ENCODE peak calls at places on chromosomes 6 and 20, in four cellular contexts. N is SK-N-SH, R is K562, E is HepG2. I is an unnamed sample.

GRCh38 chr6:159100011-159100788 is 55.4 kb upstream of the TAGAP start:
- DNase-seq in N (no peak), R (no peak), E (no peak), I (no peak)

GRCh38 chr20:17896771-17897369 is 71.7 kb downstream of the SNX5 start:
- DNase-seq in N (no peak), R (no peak), E (peak), I (no peak)

GRCh38 chr6:157779705-157780604 is 43.1 kb upstream of the SNX9 start:
- DNase-seq in N (no peak), R (no peak), E (no peak), I (no peak)

GRCh38 chr6:167793421-167793820 is 33.3 kb upstream of the AFDN start:
- DNase-seq in N (no peak), R (no peak), E (no peak), I (no peak)

GRCh38 chr6:75563032-75563431 is 38.6 kb upstream of the SENP6 start:
- DNase-seq in N (peak), R (no peak), E (peak), I (peak)

GRCh38 chr6:14396826-14397517 is 279.4 kb downstream of the CD83 start:
- DNase-seq in N (no peak), R (peak), E (no peak), I (peak)

GRCh38 chr6:85126448-85127178 is 323.3 kb upstream of the NT5E start:
- DNase-seq in N (peak), R (peak), E (peak), I (peak)

GRCh38 chr6:24064106-24064505 is 61.9 kb upstream of the NRSN1 start:
- DNase-seq in N (peak), R (no peak), E (peak), I (peak)

GRCh38 chr6:102742033-102742432 is 1348.5 kb downstream of the GRIK2 start:
- DNase-seq in N (no peak), R (no peak), E (no peak), I (no peak)

GRCh38 chr20:35302421-35303335 is 10.5 kb upstream of the FAM83C start:
- DNase-seq in N (no peak), R (no peak), E (no peak), I (no peak)

GRCh38 chr6:14283600-14284235 is 166.1 kb downstream of the CD83 start:
- DNase-seq in N (no peak), R (no peak), E (no peak), I (no peak)

GRCh38 chr6:157017861-157018260 is 240.7 kb downstream of the ARID1B start:
- DNase-seq in N (no peak), R (no peak), E (no peak), I (no peak)

GRCh38 chr6:5580736-5581568 is 319.6 kb downstream of the FARS2 start:
- DNase-seq in N (no peak), R (no peak), E (no peak), I (no peak)

GRCh38 chr6:19444041-19444440 is 393.1 kb upstream of the ID4 start:
- DNase-seq in N (no peak), R (no peak), E (no peak), I (no peak)

GRCh38 chr6:168100011-168100802 is 21.2 kb upstream of the FRMD1 start:
- DNase-seq in N (peak), R (no peak), E (no peak), I (no peak)

GRCh38 chr6:112180095-112180820 is 74.1 kb downstream of the LAMA4 start:
- DNase-seq in N (peak), R (peak), E (peak), I (no peak)

GRCh38 chr20:45919536-45919933 is 7.6 kb upstream of the PLTP start:
- DNase-seq in N (no peak), R (no peak), E (no peak), I (no peak)

GRCh38 chr6:135535989-135536414 is 38.5 kb upstream of the AHI1 start:
- DNase-seq in N (peak), R (peak), E (peak), I (no peak)

GRCh38 chr6:159978291-159979135 is 9.6 kb downstream of the IGF2R start:
- DNase-seq in N (no peak), R (no peak), E (no peak), I (no peak)

GRCh38 chr6:1770435-1770843 is 160.7 kb downstream of the FOXC1 start:
- DNase-seq in N (no peak), R (no peak), E (no peak), I (no peak)

GRCh38 chr20:25233016-25233772 is 14.7 kb upstream of the PYGB start:
- DNase-seq in N (no peak), R (no peak), E (peak), I (no peak)

GRCh38 chr20:18397090-18397489 is 69.7 kb downstream of the DZANK1 start:
- DNase-seq in N (no peak), R (no peak), E (no peak), I (no peak)

GRCh38 chr6:161922631-161923119 is 648.8 kb upstream of the AGPAT4 start:
- DNase-seq in N (peak), R (peak), E (peak), I (peak)

GRCh38 chr20:46994341-46994740 is 99.7 kb downstream of the EYA2 start:
- DNase-seq in N (no peak), R (no peak), E (no peak), I (no peak)

GRCh38 chr6:128135325-128135724 is 234.5 kb upstream of the THEMIS start:
- DNase-seq in N (no peak), R (no peak), E (no peak), I (no peak)

GRCh38 chr6:128144320-128144719 is 243.5 kb upstream of the THEMIS start:
- DNase-seq in N (no peak), R (no peak), E (no peak), I (no peak)

GRCh38 chr6:128138694-128139093 is 237.8 kb upstream of the THEMIS start:
- DNase-seq in N (no peak), R (no peak), E (no peak), I (no peak)

DNA sequence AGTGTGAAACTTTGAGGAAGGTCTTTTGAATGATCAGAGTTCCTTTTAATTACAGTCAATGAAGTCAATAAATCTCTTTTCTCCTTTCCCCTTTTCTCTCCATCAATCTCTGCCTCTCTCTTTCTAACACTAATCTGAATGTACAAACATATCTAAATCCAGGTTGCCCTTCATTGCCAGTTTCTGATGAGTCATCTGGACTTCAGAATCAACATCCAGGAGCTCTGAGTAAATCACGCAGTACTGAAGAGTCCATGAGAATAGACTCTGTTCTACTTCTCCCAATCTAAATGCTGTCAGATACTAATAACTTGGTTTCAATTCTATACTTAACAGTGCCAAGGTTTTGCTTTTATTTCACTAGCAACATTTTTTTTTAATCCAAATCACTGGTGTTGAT is 238.7 kb upstream of the THEMIS start:
- DNase-seq in N (no peak), R (no peak), E (peak), I (no peak)
- TF ChIP-seq FOXJ3 in N (no peak), R (no peak), E (no peak), I (no peak)

GRCh38 chr20:31909253-31910070 is 39.0 kb downstream of the TTLL9 start:
- DNase-seq in N (no peak), R (no peak), E (no peak), I (no peak)
- TF ChIP-seq FOXJ3 in N (no peak), R (no peak), E (no peak), I (no peak)

DNA sequence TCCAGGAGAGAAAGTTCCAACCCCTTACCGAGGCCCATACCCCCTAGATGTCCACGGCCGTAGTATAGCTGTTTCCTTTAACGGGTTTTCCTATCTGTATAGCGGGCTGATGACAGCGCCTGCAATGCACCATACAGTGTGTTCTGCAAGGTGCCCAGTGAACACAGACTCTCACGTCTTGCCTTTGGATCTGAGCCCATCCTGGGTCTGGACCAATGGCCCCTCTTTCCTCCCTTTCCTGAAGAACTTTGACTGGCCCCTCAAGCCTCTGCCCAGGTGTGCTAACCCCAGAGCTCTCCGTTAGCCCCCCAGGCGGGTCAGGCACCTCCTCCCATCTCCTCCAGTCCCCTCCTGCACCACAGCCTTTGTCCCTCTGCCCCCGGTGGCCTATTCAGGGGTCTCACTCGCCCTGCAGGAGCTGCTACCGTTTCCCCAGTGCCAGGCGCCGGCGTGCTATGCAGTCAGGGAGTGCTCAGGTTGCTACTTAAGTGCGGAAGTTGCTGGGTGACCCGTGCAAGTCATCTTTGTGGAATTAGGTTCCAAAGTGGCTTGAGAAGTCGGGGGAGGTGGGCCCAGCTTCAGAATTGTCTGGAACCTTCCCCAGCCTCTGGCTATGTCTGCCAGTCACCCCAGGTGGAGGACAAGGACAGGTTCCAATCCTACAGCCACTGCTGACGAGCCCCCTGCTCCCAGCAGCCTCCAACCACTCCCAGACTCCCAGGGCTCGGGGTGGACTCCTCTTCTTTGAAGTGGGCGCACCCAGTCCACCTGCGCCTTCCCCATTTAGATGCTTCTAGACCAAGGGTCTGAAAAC is 35.0 kb upstream of the ZBP1 start:
- DNase-seq in N (peak), R (no peak), E (no peak), I (peak)
- TF ChIP-seq FOXJ3 in N (no peak), R (no peak), E (no peak), I (no peak)

DNA sequence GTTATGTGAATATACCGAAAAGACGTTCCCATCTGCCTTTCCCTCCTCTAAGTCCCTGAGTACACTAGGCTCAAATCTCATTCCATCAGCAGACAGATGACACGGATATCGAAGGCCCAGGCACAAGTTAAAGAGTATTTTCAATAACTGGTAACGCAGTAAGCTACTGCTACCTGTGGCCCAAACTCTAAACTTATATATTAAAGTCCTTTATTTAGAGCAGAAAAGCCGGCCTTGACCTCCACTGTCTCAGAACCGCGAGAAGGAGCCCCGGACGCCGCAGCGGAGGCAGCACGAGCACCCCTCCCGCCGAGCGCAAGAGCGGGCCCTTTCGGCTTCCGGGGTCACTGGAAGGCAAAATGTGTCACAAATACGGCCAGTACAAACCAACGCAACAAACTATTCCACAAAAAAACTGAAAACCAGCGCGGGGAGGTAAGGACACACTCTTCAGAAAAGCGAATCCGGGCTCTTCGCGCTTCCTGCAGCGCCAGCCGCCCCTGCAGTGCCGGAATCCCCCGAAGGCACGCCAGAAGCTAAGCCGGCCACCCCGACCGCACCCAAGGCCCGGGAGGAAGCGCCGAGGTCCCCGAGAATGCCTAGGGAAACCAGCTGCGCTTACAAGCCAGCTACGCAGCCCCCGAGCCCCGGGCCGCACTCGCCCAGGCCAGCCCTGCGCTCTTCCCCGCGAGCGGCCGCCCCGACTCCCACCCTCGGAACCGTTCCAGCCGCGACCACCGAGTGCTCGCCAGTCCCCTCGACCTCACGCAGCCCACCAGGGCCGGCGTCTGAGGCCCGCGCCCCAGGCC is 681 bp downstream of the DIDO1 start:
- DNase-seq in N (peak), R (no peak), E (no peak), I (no peak)
- TF ChIP-seq FOXJ3 in N (no peak), R (no peak), E (no peak), I (no peak)

DNA sequence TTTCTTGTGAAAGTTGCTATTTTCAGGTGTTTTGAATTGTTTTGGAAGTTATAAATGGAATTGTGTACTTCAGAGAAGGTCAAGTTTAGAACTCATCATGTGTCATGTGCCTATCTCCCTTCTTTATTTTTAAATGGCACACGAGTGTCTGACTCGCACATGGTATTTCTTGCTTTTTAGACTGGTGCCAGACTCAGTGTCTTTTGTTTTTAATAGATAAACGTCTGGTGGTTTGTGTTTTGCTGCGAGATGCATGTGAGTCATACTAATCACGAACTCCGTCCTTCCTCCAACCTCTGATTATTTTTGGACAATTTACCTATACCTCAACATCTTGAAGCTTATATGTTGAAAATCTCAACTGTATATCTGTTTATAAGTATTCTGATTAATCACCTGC is 292.1 kb downstream of the CDKAL1 start:
- DNase-seq in N (no peak), R (no peak), E (no peak), I (no peak)
- TF ChIP-seq FOXJ3 in N (no peak), R (no peak), E (no peak), I (no peak)

GRCh38 chr6:106870824-106871300 is 103.7 kb downstream of the CD24 start:
- DNase-seq in N (no peak), R (no peak), E (no peak), I (no peak)
- TF ChIP-seq FOXJ3 in N (no peak), R (no peak), E (no peak), I (no peak)

GRCh38 chr20:32539817-32540675 is 45.1 kb downstream of the NOL4L start:
- DNase-seq in N (peak), R (no peak), E (peak), I (no peak)
- TF ChIP-seq FOXJ3 in N (no peak), R (no peak), E (no peak), I (no peak)

GRCh38 chr6:33619166-33619565 is 2.0 kb upstream of the ITPR3 start:
- DNase-seq in N (no peak), R (peak), E (no peak), I (no peak)

GRCh38 chr6:33620158-33620583 is 951 bp upstream of the ITPR3 start:
- DNase-seq in N (peak), R (peak), E (no peak), I (no peak)

GRCh38 chr6:33622456-33623431 is 1.6 kb downstream of the ITPR3 start:
- DNase-seq in N (no peak), R (no peak), E (no peak), I (no peak)

GRCh38 chr6:33621396-33622388 is 570 bp downstream of the ITPR3 start:
- DNase-seq in N (no peak), R (peak), E (no peak), I (peak)

DNA sequence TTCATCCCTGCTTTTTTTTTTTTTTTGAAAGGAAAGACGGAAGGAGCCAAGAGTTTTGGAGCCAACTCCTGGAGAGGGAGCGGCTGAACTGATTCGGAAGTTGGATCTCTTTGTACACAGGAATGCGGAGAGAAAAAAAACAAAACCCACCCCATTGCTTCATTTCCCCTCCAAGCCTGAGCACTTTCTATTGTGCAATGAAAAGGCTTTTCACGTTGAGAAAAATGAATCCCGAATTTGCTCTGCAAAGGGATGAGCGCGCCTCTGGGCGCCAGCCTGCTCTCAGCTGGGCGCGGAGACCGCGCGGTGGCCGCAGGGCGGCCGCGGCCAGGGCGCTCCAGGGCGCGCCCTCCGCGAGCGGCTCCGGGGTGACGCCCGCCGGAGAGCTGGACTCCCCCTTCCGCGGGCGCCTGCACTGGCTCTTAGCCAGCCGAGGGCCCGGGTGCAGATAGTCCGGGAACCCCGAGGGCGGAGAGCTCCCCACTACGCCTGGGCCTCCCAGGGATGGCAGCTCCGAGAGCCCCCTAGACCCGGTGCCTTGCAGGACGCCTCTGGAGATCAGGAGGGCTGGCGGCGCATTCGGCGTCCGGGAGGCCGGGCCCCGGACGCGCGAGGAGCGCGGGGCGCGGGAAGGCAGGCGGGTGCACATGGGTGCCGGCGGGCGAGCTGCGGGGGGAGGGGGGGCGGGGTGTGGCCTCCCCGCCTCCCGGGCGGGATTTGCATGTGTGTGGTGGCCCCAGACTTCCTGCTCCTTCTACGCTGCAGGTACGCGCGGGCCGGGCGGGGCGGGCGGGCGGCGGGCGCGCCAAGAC is at the start of gene ITPR3:
- DNase-seq in N (peak), R (peak), E (no peak), I (no peak)
- TF ChIP-seq FOXJ3 in N (no peak), R (no peak), E (no peak), I (no peak)

DNA sequence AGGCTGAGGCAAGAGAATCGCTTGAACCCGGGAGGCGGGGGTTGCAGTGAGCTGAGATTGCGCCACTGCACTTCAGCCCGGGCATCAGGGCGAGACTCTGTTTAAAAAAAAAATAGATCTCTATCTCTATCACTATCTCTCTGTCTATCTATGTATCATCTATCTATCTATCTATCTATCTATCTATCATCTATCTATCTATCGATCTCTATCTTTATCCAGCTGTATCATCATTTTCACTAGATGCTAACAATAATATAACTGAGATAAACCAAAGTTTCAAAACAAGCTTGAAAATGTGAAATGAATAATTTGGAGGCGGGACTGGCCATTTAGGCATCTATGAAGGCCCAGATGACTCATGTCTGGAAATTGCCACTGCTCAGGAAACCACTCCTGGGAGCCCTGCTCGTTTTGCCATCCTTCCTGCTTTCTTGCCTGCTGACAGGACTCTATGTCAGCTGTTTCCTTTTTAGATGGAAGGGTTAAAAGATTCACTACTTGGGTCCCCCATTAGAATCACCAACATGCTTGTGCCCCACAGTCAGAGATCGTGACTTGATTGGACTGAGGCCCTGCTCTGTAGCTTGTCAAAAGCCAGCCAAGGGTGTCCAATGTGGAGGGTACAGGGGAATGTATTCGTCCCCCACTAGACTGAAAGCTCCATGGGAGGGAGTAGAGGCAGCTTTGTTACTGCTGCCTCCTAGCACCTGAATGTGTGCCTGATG is 61.7 kb downstream of the UTRN start:
- DNase-seq in N (no peak), R (no peak), E (no peak), I (no peak)
- TF ChIP-seq FOXJ3 in N (no peak), R (no peak), E (no peak), I (no peak)

I was measured in WTC11.